ENCODE peak calls at places on chromosomes 12 and 14, in seven cellular contexts. B is GM12878, N is HCT116, L is H1, C is WTC11, V is HepG2, Z is K562. G is an unnamed sample.

GRCh38 chr12:71475280-71475679 is 35.7 kb downstream of the LGR5 start:
- DNase-seq in B (no peak), N (no peak), L (no peak), C (no peak), V (no peak), Z (no peak), G (peak; percentile 16)

GRCh38 chr12:51898506-51898905 is 8.8 kb upstream of the ACVRL1 start:
- DNase-seq in B (no peak), N (no peak), L (no peak), C (no peak), V (no peak), Z (no peak), G (no peak)

GRCh38 chr12:1496162-1496925 is 98.0 kb downstream of the FBXL14 start:
- DNase-seq in B (no peak), N (no peak), L (no peak), C (no peak), V (no peak), Z (no peak), G (no peak)

GRCh38 chr12:24596768-24597388 is 352.0 kb downstream of the BCAT1 start:
- DNase-seq in B (no peak), N (no peak), L (no peak), C (no peak), V (peak; percentile 24), Z (peak; percentile 13), G (peak; percentile 35)

GRCh38 chr14:28001002-28001401 is 765.6 kb upstream of the FOXG1 start:
- DNase-seq in B (no peak), N (no peak), L (no peak), C (no peak), V (no peak), Z (no peak), G (no peak)

GRCh38 chr14:24334431-24335271 is at the start of gene ADCY4:
- DNase-seq in B (no peak), N (no peak), L (no peak), C (peak; percentile 41), V (no peak), Z (no peak), G (no peak)

GRCh38 chr14:30462358-30462757 is 96.6 kb upstream of the G2E3 start:
- DNase-seq in B (no peak), N (no peak), L (no peak), C (no peak), V (no peak), Z (no peak), G (no peak)

GRCh38 chr12:42473561-42473960 is 116.0 kb downstream of the PRICKLE1 start:
- DNase-seq in B (no peak), N (no peak), L (no peak), C (no peak), V (no peak), Z (no peak), G (no peak)

GRCh38 chr12:15688838-15689237 is 100.3 kb downstream of the EPS8 start:
- DNase-seq in B (no peak), N (no peak), L (no peak), C (peak; percentile 18), V (no peak), Z (no peak), G (no peak)

GRCh38 chr12:51403159-51403558 is 12.0 kb upstream of the GALNT6 start:
- DNase-seq in B (no peak), N (no peak), L (no peak), C (no peak), V (no peak), Z (no peak), G (no peak)

GRCh38 chr12:78888583-78888982 is 24.0 kb downstream of the SYT1 start:
- DNase-seq in B (peak; percentile 34), N (peak; percentile 74), L (no peak), C (no peak), V (no peak), Z (no peak), G (no peak)

GRCh38 chr12:6322352-6322751 is 11.9 kb downstream of the PLEKHG6 start:
- DNase-seq in B (no peak), N (no peak), L (no peak), C (no peak), V (no peak), Z (no peak), G (no peak)

GRCh38 chr14:71933026-71933587 is 878 bp downstream of the RGS6 start:
- DNase-seq in B (no peak), N (no peak), L (no peak), C (peak; percentile 19), V (no peak), Z (no peak), G (peak; percentile 16)

DNA sequence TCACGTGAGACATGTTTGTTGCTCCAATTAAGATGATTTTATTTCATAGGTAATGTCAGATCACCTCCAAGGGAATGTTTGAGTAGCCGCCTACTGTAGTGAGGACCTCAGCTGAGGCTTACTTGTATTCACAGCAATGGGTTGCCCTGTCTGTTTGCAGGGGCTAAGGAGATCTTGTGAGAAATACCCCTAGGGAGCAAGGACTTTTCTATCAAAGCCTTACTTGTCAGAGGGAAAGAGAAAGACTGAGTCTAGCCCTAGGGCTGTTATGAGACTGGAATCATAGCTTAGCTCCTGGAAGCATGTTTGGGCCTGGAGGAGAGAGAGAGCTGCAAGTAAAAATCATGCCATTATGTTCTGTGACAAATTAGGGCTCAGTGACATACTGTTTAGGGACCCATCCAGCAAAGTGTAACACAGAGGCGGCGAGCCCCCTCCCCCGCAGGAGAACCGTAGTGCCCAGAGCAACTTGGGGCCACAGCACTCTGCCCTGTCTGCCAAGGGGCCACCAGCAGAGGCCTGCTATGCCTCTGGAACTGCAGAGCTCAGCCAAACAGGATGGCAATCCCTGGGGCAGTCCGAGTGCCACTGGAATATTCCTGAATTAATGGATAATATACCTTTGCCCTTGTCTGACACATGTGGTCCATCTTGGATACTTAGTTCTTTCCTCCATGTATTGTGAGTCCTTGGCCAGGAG is 178.8 kb downstream of the DACT1 start:
- DNase-seq in B (no peak), N (no peak), L (no peak), C (no peak), V (no peak), Z (no peak), G (no peak)
- TF ChIP-seq SP1 in B (no peak), N (no peak), L (no peak), C (no peak), V (no peak), Z (no peak), G (no peak)

GRCh38 chr14:70282666-70283065 is 76.8 kb downstream of the COX16 start:
- DNase-seq in B (no peak), N (no peak), L (no peak), C (no peak), V (no peak), Z (no peak), G (no peak)

GRCh38 chr14:70280931-70281330 is 78.6 kb downstream of the COX16 start:
- DNase-seq in B (no peak), N (no peak), L (no peak), C (no peak), V (no peak), Z (no peak), G (no peak)

GRCh38 chr14:70278281-70278680 is 81.2 kb downstream of the COX16 start:
- DNase-seq in B (no peak), N (no peak), L (no peak), C (no peak), V (no peak), Z (no peak), G (no peak)

GRCh38 chr14:70281938-70282337 is 77.5 kb downstream of the COX16 start:
- DNase-seq in B (no peak), N (no peak), L (no peak), C (no peak), V (no peak), Z (no peak), G (no peak)
- TF ChIP-seq SP1 in B (no peak), N (no peak), L (no peak), C (no peak), V (no peak), Z (no peak), G (no peak)

DNA sequence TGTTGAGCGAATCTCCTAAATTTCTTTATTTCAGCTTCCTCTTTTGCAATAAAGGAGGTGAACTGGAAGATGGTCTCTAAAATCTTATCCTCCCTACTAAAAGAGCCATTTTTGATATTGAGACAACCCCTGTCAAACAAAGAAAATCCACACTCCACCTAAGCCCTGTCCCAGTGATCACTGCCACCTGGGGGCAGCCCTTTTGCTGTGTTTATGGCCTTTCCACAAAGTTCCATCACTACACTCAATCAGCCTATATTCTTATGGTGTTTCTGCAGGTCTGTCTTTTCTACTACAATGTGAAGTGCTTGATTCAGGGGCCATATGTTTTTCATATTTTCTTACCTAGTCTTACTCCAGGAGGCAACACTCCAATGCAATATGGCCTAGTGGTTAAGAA is 163.7 kb downstream of the BMP4 start:
- DNase-seq in B (no peak), N (no peak), L (peak; percentile 1), C (peak; percentile 19), V (no peak), Z (no peak), G (no peak)
- TF ChIP-seq SP1 in B (no peak), N (no peak), L (no peak), C (no peak), V (no peak), Z (no peak), G (no peak)

GRCh38 chr12:111390894-111391293 is 14.8 kb upstream of the SH2B3 start:
- DNase-seq in B (no peak), N (no peak), L (no peak), C (no peak), V (no peak), Z (no peak), G (no peak)

GRCh38 chr12:111389635-111390034 is 16.1 kb upstream of the SH2B3 start:
- DNase-seq in B (no peak), N (no peak), L (no peak), C (no peak), V (no peak), Z (no peak), G (no peak)

GRCh38 chr12:111384596-111384995 is 15.7 kb upstream of the PHETA1 start:
- DNase-seq in B (no peak), N (no peak), L (no peak), C (no peak), V (no peak), Z (no peak), G (no peak)

GRCh38 chr12:111386891-111387290 is 18.0 kb upstream of the PHETA1 start:
- DNase-seq in B (no peak), N (no peak), L (no peak), C (no peak), V (no peak), Z (no peak), G (no peak)

DNA sequence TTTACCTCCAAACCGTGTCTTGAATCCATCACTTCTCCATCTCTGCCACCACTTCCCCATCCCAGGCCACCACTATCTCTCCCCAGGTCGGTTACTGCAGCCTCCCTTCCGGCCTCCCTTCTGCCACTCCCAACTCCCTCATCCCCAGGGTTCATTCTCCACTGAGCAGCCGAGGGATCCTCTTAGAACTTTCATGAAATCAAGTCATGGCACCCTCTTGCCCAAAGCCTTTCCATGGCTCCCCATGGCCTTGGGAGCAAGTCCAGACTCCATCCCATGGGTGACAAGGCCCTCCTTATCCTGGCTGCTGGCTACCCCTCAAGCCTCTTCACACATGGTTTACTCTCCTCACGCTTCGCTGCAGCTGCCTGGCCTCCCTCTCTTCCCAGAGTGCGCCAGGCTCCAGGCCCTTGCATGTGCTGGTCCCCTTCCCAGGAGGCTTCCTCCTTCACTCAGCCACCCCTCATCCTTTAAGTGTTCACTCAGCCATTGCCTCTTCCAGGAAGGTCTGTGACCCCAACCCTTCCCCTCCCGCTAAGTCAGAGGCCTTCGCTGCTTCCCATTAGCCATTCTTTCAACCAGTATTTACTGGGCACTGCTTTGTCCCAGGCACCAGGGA is 17.9 kb upstream of the SH2B3 start:
- DNase-seq in B (no peak), N (no peak), L (no peak), C (no peak), V (no peak), Z (no peak), G (no peak)
- TF ChIP-seq SP1 in B (no peak), N (no peak), L (no peak), C (no peak), V (no peak), Z (no peak), G (no peak)

G was measured in HEK293T.